ENCODE peak calls at places on chromosome 11, in nine cellular contexts. F is NT2/D1; C is GM23338; X is activated CD4-positive, alpha-beta T cell treated with anti-CD3 and anti-CD28 coated beads, Interleukin-2, amount 10 ng/mL, durations not matched to agents 7 days and 5 days; U is dorsolateral prefrontal cortex; Z is fibroblast of pulmonary artery; M is EH; E is ELR; W is T-cell. R is an unnamed sample.
A peak's percentile ranks its signal among the peaks of the same experiment; 100 is the strongest.

GRCh38 chr11:64932324-64932723 is 3.4 kb downstream of the GPHA2 start:
- DNase-seq in E (no peak), C (no peak), X (no peak), M (no peak), W (no peak), Z (no peak), F (no peak), U (no peak), R (no peak)

GRCh38 chr11:71962428-71963038 is 33.7 kb downstream of the RNF121 start:
- DNase-seq in Z (peak; percentile 60), E (peak; percentile 63), U (no peak), F (no peak), X (no peak), C (no peak), M (peak; percentile 71), W (no peak), R (no peak)

GRCh38 chr11:71339178-71339881 is 87.0 kb upstream of the SHANK2 start:
- DNase-seq in F (no peak), W (no peak), Z (no peak), U (no peak), X (no peak), E (no peak), C (no peak), M (peak; percentile 7), R (no peak)

GRCh38 chr11:72736452-72737069 is 15.6 kb downstream of the ARAP1 start:
- DNase-seq in Z (peak; percentile 66), M (peak; percentile 72), W (peak; percentile 80), F (no peak), X (peak; percentile 69), C (no peak), U (no peak), E (peak; percentile 91), R (no peak)

GRCh38 chr11:49995559-49995958 is 13.2 kb upstream of the OR4C12 start:
- DNase-seq in E (peak; percentile 75), W (no peak), C (peak; percentile 86), F (peak; percentile 80), X (peak; percentile 50), U (no peak), M (peak; percentile 59), Z (peak; percentile 65), R (peak; percentile 52)

GRCh38 chr11:87356428-87356827 is 318.7 kb downstream of the TMEM135 start:
- DNase-seq in F (no peak), C (no peak), M (no peak), U (no peak), Z (no peak), X (no peak), E (no peak), W (no peak), R (no peak)

GRCh38 chr11:43581370-43582023 is 99.0 kb upstream of the HSD17B12 start:
- DNase-seq in M (no peak), U (no peak), Z (no peak), E (no peak), W (no peak), C (no peak), F (no peak), X (no peak), R (no peak)

GRCh38 chr11:100098560-100098959 is 588.5 kb upstream of the ARHGAP42 start:
- DNase-seq in Z (no peak), E (no peak), M (no peak), U (no peak), C (no peak), F (no peak), X (no peak), W (no peak), R (no peak)

GRCh38 chr11:62393735-62394134 is 25.1 kb upstream of the SCGB1A1 start:
- DNase-seq in M (no peak), U (no peak), W (no peak), X (no peak), E (no peak), F (no peak), Z (no peak), C (no peak), R (no peak)

GRCh38 chr11:129637473-129637872 is 178.2 kb upstream of the TMEM45B start:
- DNase-seq in E (peak; percentile 68), F (no peak), M (peak; percentile 37), X (no peak), C (no peak), W (no peak), U (no peak), Z (no peak), R (no peak)

GRCh38 chr11:93054881-93055280 is 85.4 kb downstream of the MTNR1B start:
- DNase-seq in Z (peak; percentile 89), E (peak; percentile 91), F (no peak), C (no peak), U (no peak), M (peak; percentile 98), W (no peak), X (no peak), R (no peak)

GRCh38 chr11:37450613-37451012 is 852.6 kb upstream of the RAG2 start:
- DNase-seq in Z (peak; percentile 13), U (no peak), M (no peak), W (no peak), X (no peak), C (no peak), E (no peak), F (no peak), R (no peak)

GRCh38 chr11:57514538-57515331 is 767 bp downstream of the SLC43A1 start:
- DNase-seq in Z (peak; percentile 26), E (peak; percentile 55), M (peak; percentile 57), W (no peak), X (peak; percentile 66), C (peak; percentile 80), U (no peak), F (no peak), R (no peak)

GRCh38 chr11:108853864-108854263 is 189.0 kb downstream of the DDX10 start:
- DNase-seq in W (no peak), E (no peak), F (peak; percentile 5), Z (no peak), C (peak; percentile 32), U (no peak), M (peak; percentile 22), X (peak; percentile 32), R (no peak)

GRCh38 chr11:11028017-11028692 is 170.3 kb upstream of the ZBED5 start:
- DNase-seq in F (peak; percentile 46), Z (peak; percentile 61), E (peak; percentile 60), X (peak; percentile 83), M (peak; percentile 67), C (peak; percentile 89), U (no peak), W (peak; percentile 54), R (peak; percentile 61)

GRCh38 chr11:28342704-28343103 is 234.5 kb downstream of the METTL15 start:
- DNase-seq in Z (peak; percentile 41), W (no peak), U (no peak), E (peak; percentile 34), X (no peak), F (no peak), C (no peak), M (peak; percentile 42), R (no peak)

GRCh38 chr11:83194284-83195175 is 1.0 kb downstream of the ANKRD42 start:
- DNase-seq in W (peak; percentile 39), X (peak; percentile 74), E (peak; percentile 89), Z (peak; percentile 84), F (peak; percentile 11), U (no peak), M (peak; percentile 86), C (peak; percentile 63), R (no peak)

R was measured in iPS DF 6.9.